ENCODE peak calls at places on chromosomes 1 and 21, in six cellular contexts. I, R, F, O, X and V are unnamed samples.

GRCh38 chr1:236144446-236145150 is 2.3 kb downstream of the GPR137B start:
- DNase-seq in O (no peak), X (no peak), F (no peak), R (no peak), I (no peak), V (peak)

GRCh38 chr1:243916160-243916559 is 66.1 kb upstream of the AKT3 start:
- DNase-seq in X (no peak), I (no peak), O (no peak), F (no peak), R (no peak), V (no peak)

GRCh38 chr1:85911742-85912141 is 203.5 kb upstream of the ZNHIT6 start:
- DNase-seq in X (no peak), I (no peak), F (no peak), O (no peak), R (no peak), V (no peak)

GRCh38 chr21:16455526-16455925 is 725.7 kb downstream of the USP25 start:
- DNase-seq in I (no peak), X (no peak), R (no peak), F (no peak), O (no peak), V (no peak)

GRCh38 chr1:6116137-6116536 is 64.0 kb downstream of the CHD5 start:
- DNase-seq in O (no peak), R (no peak), F (no peak), X (no peak), I (no peak), V (no peak)

GRCh38 chr21:25925936-25926335 is 191.2 kb downstream of the GABPA start:
- DNase-seq in O (no peak), F (peak), I (no peak), R (no peak), X (no peak), V (peak)

GRCh38 chr1:199512037-199512710 is 515.3 kb upstream of the NR5A2 start:
- DNase-seq in R (no peak), O (no peak), I (no peak), F (no peak), X (no peak), V (no peak)

GRCh38 chr1:194300776-194301175 is 1114.4 kb upstream of the B3GALT2 start:
- DNase-seq in F (no peak), O (no peak), R (no peak), I (no peak), X (no peak), V (no peak)

GRCh38 chr1:21541835-21542234 is 32.6 kb downstream of the ALPL start:
- DNase-seq in O (no peak), F (no peak), X (no peak), R (no peak), I (no peak), V (no peak)